ENCODE peak calls at places on chromosomes 16 and 17, in four cellular contexts. U is Peyer's patch, S is GM06990, A is heart left ventricle. W is an unnamed sample. For H3K36me3, the result is how much of the 10 kb centered on the place peaks cover.

GRCh38 chr17:75077490-75078096 is 10.2 kb upstream of the SLC16A5 start:
- DNase-seq in A (peak), S (peak), U (peak), W (no peak)

GRCh38 chr17:63446981-63447687 is 1.0 kb upstream of the CYB561 start:
- DNase-seq in U (peak), S (peak), A (no peak), W (no peak)

GRCh38 chr16:15966420-15967222 is 17.2 kb downstream of the ABCC1 start:
- DNase-seq in S (no peak), A (no peak), U (no peak), W (no peak)

GRCh38 chr16:74497761-74498160 is 76.5 kb upstream of the CLEC18B start:
- DNase-seq in U (no peak), S (no peak), A (no peak), W (no peak)

GRCh38 chr16:88768041-88768876 is 16.8 kb downstream of the PIEZO1 start:
- DNase-seq in S (no peak), A (peak), U (no peak), W (no peak)

GRCh38 chr17:41599680-41600079 is 12.9 kb downstream of the KRT16 start:
- DNase-seq in S (no peak), U (no peak), A (peak), W (no peak)

GRCh38 chr16:17296412-17296811 is 174.3 kb downstream of the XYLT1 start:
- DNase-seq in U (no peak), A (no peak), S (no peak), W (no peak)

GRCh38 chr17:64074704-64075484 is 54.5 kb upstream of the ICAM2 start:
- DNase-seq in U (no peak), S (no peak), A (no peak), W (peak)

GRCh38 chr16:19086322-19087199 is 19.1 kb downstream of the COQ7 start:
- DNase-seq in S (peak), A (peak), U (peak), W (no peak)

GRCh38 chr16:52751035-52751434 is 204.1 kb upstream of the TOX3 start:
- DNase-seq in S (no peak), U (no peak), A (no peak), W (no peak)

GRCh38 chr17:37100231-37100630 is 151.5 kb downstream of the AATF start:
- DNase-seq in U (no peak), A (no peak), S (no peak), W (peak)

GRCh38 chr17:78125138-78125913 is 3.2 kb downstream of the TMC6 start:
- DNase-seq in S (peak), A (no peak), U (peak), W (no peak)

GRCh38 chr17:76535788-76536510 is 1.6 kb downstream of the CYGB start:
- DNase-seq in A (no peak), S (no peak), U (no peak), W (no peak)

GRCh38 chr17:76537578-76538280 is at the start of gene CYGB:
- DNase-seq in S (no peak), A (no peak), U (no peak), W (no peak)

GRCh38 chr17:76534831-76535732 is 2.4 kb downstream of the CYGB start:
- DNase-seq in S (no peak), A (no peak), U (no peak), W (no peak)

GRCh38 chr17:76537288-76537577 is 276 bp downstream of the CYGB start:
- DNase-seq in U (no peak), S (no peak), A (no peak), W (no peak)

GRCh38 chr17:76536511-76537287 is 810 bp downstream of the CYGB start:
- DNase-seq in U (no peak), A (no peak), S (no peak), W (no peak)
- H3K4me3 ChIP-seq in U (peak), A (peak), S (no peak), W (peak)

DNA sequence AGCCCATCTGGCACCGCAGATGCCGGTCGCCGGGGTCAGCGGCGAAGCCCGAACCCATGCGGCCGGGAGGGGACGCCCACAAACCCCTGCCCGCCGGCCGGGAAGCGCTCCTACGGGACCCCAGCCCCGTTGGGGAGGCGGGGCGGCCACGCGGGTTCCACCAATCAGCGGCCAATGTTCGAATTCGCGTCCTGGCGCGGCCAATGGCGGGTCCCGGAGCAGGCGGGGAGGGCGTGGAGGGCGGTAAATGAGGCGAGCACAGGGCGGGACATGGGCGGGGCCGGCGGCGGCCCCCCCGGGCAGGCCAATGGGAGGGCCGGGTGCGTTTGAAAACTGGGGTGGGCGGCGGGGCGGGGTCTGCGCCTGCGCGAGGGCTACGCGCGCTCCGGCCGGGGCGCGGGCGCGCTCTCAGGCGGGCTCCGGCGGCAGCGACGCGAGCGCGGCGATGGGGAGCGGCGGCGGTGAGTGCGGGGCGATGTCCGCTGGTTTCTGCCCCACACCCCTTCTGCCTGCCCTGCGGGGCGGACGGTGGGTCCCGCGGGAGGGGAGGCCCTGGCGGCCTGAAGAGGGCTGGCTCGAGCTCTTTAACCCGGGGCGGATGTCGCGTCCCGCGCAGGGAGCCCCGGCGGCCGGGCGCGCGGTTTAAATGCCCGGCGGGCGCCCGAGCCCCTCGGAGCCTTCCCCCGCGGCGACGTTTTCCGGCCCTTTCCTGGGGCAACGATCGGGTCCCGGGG is at the start of gene CCNF:
- DNase-seq in A (peak), U (peak), S (peak), W (peak)
- TF ChIP-seq CTCF in A (peak), U (no peak), S (no peak), W (no peak)

DNA sequence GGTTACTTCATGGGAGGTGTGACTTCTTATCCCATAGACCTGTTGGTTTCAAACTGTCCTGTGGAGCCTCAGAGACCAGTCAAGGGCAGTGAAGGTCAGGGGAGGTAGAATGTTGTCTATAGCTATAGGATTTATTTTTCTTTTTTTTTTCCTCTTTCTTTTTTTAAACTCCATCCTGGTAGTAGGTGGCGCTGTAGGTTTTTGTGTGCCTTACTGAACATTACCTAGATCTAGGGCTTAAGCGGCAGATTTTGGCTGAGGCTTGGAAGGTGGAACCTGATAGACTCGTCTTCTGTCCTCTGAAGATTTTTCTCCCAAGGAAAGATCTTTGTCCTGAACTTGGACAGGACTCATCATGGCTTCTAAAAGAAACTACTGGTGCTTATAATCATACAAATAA is 8.2 kb upstream of the LASP1NB start:
- DNase-seq in A (no peak), U (peak), S (no peak), W (no peak)
- H3K36me3 ChIP-seq in A (half or more), U (half or more), S (under half), W (half or more)

DNA sequence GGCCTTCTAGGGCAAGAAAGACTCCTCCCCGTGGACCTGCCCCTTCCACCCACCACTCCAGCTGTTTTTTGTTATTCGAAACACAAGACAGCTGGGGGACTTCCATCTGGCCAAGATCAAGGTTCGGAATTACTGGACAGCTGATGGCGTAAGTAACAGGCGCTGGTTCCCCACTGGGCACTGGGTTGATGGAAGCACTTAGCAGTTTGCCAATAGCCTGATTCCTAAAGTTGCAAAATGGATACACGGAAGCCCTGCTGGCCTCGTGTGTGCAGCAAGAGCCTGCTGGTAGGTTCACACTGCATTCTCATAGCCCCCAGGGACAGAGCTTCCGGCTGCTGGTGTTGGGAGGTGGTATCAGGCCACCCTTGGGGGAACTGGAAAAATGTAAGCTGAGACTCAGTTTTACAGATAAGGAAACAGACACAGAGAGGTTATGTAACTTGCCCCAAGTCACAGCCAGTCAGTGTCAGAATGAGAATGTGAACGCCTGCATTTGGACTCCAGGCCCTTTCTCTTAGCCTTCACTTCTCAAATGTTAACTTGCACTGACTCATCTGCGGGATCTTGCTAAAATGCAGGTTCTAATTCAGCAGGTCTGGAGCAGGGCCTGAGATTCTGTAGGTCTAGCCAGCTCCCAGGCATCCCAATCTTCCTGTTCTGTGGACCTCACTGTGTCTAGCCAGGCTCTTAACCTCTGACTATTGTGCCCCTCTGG is 171.8 kb downstream of the KATNIP start:
- DNase-seq in U (peak), S (no peak), A (peak), W (peak)
- H3K4me3 ChIP-seq in U (no peak), S (no peak), A (no peak), W (no peak)

GRCh38 chr17:31726980-31727427 is 132.0 kb downstream of the COPRS start:
- DNase-seq in A (no peak), U (no peak), S (no peak), W (no peak)
- TF ChIP-seq CTCF in A (no peak), U (no peak), S (no peak), W (no peak)

DNA sequence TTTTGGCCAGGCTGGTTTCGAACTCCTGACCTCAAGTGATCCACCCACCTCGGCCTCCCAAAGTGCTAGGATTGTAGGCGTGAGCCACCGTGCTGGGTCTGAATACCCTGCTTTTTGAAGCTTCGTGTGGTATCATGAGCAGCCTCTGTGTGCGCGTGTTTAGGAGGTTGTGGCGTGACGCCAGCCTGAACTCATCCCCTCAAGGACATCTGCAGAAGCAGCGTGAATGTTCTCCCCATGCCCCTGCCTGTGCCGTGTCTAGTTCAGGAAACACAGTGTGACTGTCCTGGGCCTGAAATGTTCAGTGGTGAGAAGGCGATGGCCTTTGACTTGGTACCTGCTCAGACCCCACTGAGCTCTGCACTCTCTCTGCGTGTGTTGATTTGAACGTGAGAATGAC is 35.6 kb downstream of the RNF213 start:
- DNase-seq in U (no peak), S (no peak), A (no peak), W (no peak)
- H3K36me3 ChIP-seq in U (half or more), S (half or more), A (half or more), W (under half)

DNA sequence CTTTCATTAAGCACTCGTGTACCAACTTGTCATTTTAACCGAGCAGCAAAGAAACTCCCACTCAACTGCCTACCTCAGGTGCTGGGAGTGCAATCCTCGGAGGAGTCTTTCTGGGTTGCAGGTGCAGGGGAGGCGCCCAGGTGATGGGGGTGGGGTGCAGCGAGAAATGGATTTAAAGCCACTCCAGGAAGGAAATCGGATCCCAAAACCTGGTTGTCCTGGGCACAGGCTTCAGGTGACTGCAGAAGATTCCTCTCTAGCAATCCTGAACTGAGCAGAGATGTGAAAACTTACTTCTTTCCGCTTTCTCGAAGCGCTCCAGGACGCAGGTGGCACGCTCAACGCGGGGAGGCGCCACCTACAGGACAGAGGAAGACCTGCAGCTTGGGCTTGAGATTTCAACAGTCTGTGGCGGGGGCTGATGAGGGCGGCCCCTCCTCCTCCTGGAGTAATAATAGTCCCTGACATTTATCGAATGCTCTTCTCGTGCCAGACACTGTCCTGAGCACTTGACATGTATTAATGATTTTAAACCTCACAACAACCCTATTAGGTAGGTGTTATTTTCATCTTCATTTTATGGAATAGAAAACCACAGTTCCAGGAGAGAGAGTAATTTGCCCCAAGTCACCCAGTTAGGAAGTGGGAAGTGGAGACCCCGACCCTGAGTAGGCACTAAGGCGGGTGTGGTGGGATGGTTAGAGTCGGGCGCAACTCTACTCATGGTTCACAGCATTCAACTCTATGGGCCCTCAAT is 27.2 kb upstream of the SKAP1 start:
- DNase-seq in A (peak), U (peak), S (peak), W (no peak)
- H3K4me3 ChIP-seq in A (no peak), U (peak), S (no peak), W (no peak)

DNA sequence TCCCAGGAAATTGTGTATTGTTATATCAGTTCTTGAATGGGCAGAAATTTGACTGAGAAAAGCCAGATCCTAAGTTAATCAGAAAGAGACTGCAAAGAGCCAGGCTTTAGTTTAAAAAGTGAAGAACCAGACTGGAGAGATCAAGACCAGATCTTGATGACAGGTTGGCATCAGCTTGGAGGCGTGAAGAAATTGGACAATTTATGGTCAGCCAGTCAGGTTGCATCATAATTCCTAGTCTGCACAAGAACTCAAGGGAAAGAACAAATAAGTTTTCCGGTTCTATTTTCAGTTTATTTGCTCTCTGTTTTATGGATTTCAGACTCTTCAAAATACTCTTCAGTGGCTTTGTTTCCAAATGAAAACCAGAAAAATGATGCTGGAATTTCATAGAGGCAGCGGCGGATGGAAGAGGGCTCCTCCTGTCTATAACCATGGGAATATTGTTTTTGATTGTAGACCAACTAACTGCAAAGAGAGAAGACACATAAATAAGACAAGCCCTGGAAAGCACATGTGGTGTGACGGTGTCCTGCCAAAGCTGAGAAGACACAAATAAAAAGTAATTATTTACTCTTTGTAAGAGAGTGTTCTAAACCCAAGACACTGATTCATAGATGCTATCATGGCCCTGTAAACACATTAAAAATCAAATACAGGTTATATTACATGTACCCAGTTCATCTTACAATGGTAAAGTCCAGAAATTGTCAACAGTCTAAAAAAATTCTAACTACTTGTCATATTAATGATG is 91.7 kb downstream of the PCTP start:
- DNase-seq in A (no peak), U (no peak), S (no peak), W (no peak)
- TF ChIP-seq CTCF in A (no peak), U (no peak), S (no peak), W (no peak)

GRCh38 chr16:69940676-69941075 is 10.5 kb upstream of the CLEC18A start:
- DNase-seq in S (no peak), U (no peak), A (no peak), W (no peak)
- H3K36me3 ChIP-seq in S (under half), U (half or more), A (half or more), W (under half)

DNA sequence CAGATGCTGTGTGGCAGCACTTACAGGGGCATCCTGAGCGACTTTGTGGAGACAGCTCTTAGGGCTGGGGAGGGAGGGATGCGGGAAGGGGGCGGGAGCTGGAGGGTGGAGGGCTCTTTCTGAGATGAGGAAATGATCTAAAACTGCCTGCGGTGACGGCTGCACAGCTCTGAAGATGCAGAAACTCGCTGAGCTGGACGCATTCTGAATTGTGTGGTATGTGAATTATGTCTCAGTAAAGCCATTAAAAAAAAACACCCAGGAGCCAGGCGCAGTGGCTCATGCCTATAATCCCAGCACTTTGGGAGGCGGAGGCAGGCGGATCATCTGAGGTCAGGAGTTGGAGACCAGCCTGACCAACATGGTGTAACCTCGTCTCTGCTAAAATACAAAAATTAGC is 19.2 kb downstream of the SLC25A10 start:
- DNase-seq in S (no peak), U (no peak), A (no peak), W (peak)
- H3K4me3 ChIP-seq in S (no peak), U (no peak), A (no peak), W (no peak)